ENCODE peak calls at places on chromosomes 4 and X, in five cellular contexts. U, X, O, N and T are unnamed samples.

GRCh38 chrX:119155416-119156035 is 27.9 kb upstream of the KIAA1210 start:
- DNase-seq in N (peak), O (no peak), X (no peak), U (peak), T (no peak)

GRCh38 chr4:53854991-53855885 is 209.2 kb downstream of the CHIC2 start:
- DNase-seq in U (peak), X (no peak), O (no peak), N (peak), T (no peak)

GRCh38 chr4:107913283-107913899 is 18.0 kb upstream of the CYP2U1 start:
- DNase-seq in N (peak), U (no peak), O (peak), X (peak), T (peak)

GRCh38 chrX:48702032-48702431 is 5.5 kb downstream of the SUV39H1 start:
- DNase-seq in X (no peak), N (no peak), O (no peak), U (no peak), T (no peak)

GRCh38 chrX:41043950-41044349 is 41.3 kb upstream of the USP9X start:
- DNase-seq in N (peak), U (no peak), O (no peak), X (no peak), T (no peak)

GRCh38 chr4:72055566-72055965 is 23.8 kb downstream of the NPFFR2 start:
- DNase-seq in X (no peak), O (no peak), U (no peak), N (no peak), T (no peak)

GRCh38 chr4:37837446-37837845 is 11.0 kb downstream of the PGM2 start:
- DNase-seq in X (no peak), O (no peak), N (peak), U (peak), T (no peak)

GRCh38 chr4:151957163-151957562 is 196.4 kb upstream of the GATB start:
- DNase-seq in O (no peak), X (no peak), N (no peak), U (no peak), T (peak)

GRCh38 chr4:123421227-123421941 is 24.8 kb downstream of the SPRY1 start:
- DNase-seq in U (no peak), N (peak), X (no peak), O (no peak), T (no peak)

GRCh38 chr4:79247695-79248394 is 78.0 kb downstream of the NAA11 start:
- DNase-seq in N (no peak), O (no peak), X (no peak), U (no peak), T (no peak)

GRCh38 chr4:114600066-114600552 is 1.5 kb downstream of the UGT8 start:
- DNase-seq in O (no peak), U (no peak), X (no peak), N (no peak), T (peak)

GRCh38 chr4:11710484-11710883 is 281.8 kb upstream of the HS3ST1 start:
- DNase-seq in N (no peak), O (no peak), U (no peak), X (no peak), T (no peak)

GRCh38 chr4:24470681-24471622 is 113.4 kb downstream of the DHX15 start:
- DNase-seq in U (no peak), O (no peak), X (no peak), N (peak), T (peak)

GRCh38 chrX:119391279-119391678 is 7.9 kb upstream of the SLC25A43 start:
- DNase-seq in U (no peak), O (no peak), X (no peak), N (peak), T (peak)